ENCODE peak calls at places on chromosome 19, in seven cellular contexts. One of them, this sample, is unnamed.

GRCh38 chr19:11168568-11168967 is 13.0 kb upstream of the SPC24 start:
- DNase-seq in IMR-90: peak
- DNase-seq in H1: no peak
- DNase-seq in neuronal stem cell: no peak
- DNase-seq in H9: no peak
- DNase-seq in mesenchymal stem cell: peak
- DNase-seq in trophoblast cell: peak
- DNase-seq in this sample: no peak

GRCh38 chr19:16860118-16860517 is 28.7 kb upstream of the F2RL3 start:
- DNase-seq in mesenchymal stem cell: no peak
- DNase-seq in H1: no peak
- DNase-seq in trophoblast cell: no peak
- DNase-seq in IMR-90: no peak
- DNase-seq in H9: no peak
- DNase-seq in neuronal stem cell: no peak
- DNase-seq in this sample: no peak

GRCh38 chr19:43784981-43785808 is 4.4 kb upstream of the KCNN4 start:
- DNase-seq in neuronal stem cell: peak
- DNase-seq in trophoblast cell: peak
- DNase-seq in IMR-90: peak
- DNase-seq in H1: no peak
- DNase-seq in H9: peak
- DNase-seq in mesenchymal stem cell: peak
- DNase-seq in this sample: peak

GRCh38 chr19:16118489-16119033 is 6.9 kb downstream of the RAB8A start:
- DNase-seq in mesenchymal stem cell: no peak
- DNase-seq in neuronal stem cell: no peak
- DNase-seq in H1: no peak
- DNase-seq in IMR-90: no peak
- DNase-seq in trophoblast cell: peak
- DNase-seq in H9: no peak
- DNase-seq in this sample: no peak

GRCh38 chr19:46860846-46861690 is at the start of gene ARHGAP35:
- DNase-seq in trophoblast cell: no peak
- DNase-seq in neuronal stem cell: no peak
- DNase-seq in mesenchymal stem cell: no peak
- DNase-seq in IMR-90: no peak
- DNase-seq in H1: no peak
- DNase-seq in H9: peak
- DNase-seq in this sample: no peak

GRCh38 chr19:27909861-27910260 is 1303.1 kb downstream of the UQCRFS1 start:
- DNase-seq in H1: no peak
- DNase-seq in neuronal stem cell: no peak
- DNase-seq in H9: no peak
- DNase-seq in trophoblast cell: no peak
- DNase-seq in IMR-90: no peak
- DNase-seq in mesenchymal stem cell: no peak
- DNase-seq in this sample: no peak

GRCh38 chr19:10899171-10899653 is 27.9 kb downstream of the CARM1 start:
- DNase-seq in neuronal stem cell: no peak
- DNase-seq in H1: no peak
- DNase-seq in trophoblast cell: no peak
- DNase-seq in IMR-90: no peak
- DNase-seq in H9: no peak
- DNase-seq in mesenchymal stem cell: no peak
- DNase-seq in this sample: no peak

GRCh38 chr19:27776020-27776419 is 1436.9 kb downstream of the UQCRFS1 start:
- DNase-seq in mesenchymal stem cell: peak
- DNase-seq in H1: no peak
- DNase-seq in IMR-90: peak
- DNase-seq in trophoblast cell: no peak
- DNase-seq in neuronal stem cell: no peak
- DNase-seq in H9: peak
- DNase-seq in this sample: peak

GRCh38 chr19:7789447-7789846 is 26.4 kb downstream of the CLEC4M start:
- DNase-seq in IMR-90: no peak
- DNase-seq in H9: peak
- DNase-seq in trophoblast cell: no peak
- DNase-seq in mesenchymal stem cell: no peak
- DNase-seq in H1: no peak
- DNase-seq in neuronal stem cell: no peak
- DNase-seq in this sample: peak

GRCh38 chr19:38003427-38004099 is 96.6 kb downstream of the SIPA1L3 start:
- DNase-seq in IMR-90: peak
- DNase-seq in H1: no peak
- DNase-seq in neuronal stem cell: peak
- DNase-seq in H9: peak
- DNase-seq in trophoblast cell: no peak
- DNase-seq in mesenchymal stem cell: peak
- DNase-seq in this sample: peak

GRCh38 chr19:30686252-30686762 is 314.1 kb downstream of the ZNF536 start:
- DNase-seq in neuronal stem cell: no peak
- DNase-seq in H1: no peak
- DNase-seq in H9: no peak
- DNase-seq in mesenchymal stem cell: no peak
- DNase-seq in trophoblast cell: no peak
- DNase-seq in IMR-90: no peak
- DNase-seq in this sample: no peak

GRCh38 chr19:45472557-45473365 is 5.0 kb downstream of the FOSB start:
- DNase-seq in IMR-90: no peak
- DNase-seq in mesenchymal stem cell: peak
- DNase-seq in H1: no peak
- DNase-seq in H9: no peak
- DNase-seq in trophoblast cell: peak
- DNase-seq in neuronal stem cell: no peak
- DNase-seq in this sample: peak

GRCh38 chr19:49968279-49968922 is 7.4 kb upstream of the SIGLEC11 start:
- DNase-seq in H9: no peak
- DNase-seq in mesenchymal stem cell: peak
- DNase-seq in IMR-90: no peak
- DNase-seq in H1: no peak
- DNase-seq in neuronal stem cell: no peak
- DNase-seq in trophoblast cell: no peak
- DNase-seq in this sample: no peak

GRCh38 chr19:30046522-30046921 is 104.5 kb downstream of the URI1 start:
- DNase-seq in H1: no peak
- DNase-seq in H9: no peak
- DNase-seq in IMR-90: peak
- DNase-seq in trophoblast cell: no peak
- DNase-seq in neuronal stem cell: no peak
- DNase-seq in mesenchymal stem cell: no peak
- DNase-seq in this sample: peak

GRCh38 chr19:49450405-49450804 is 1.2 kb downstream of the PIH1D1 start:
- DNase-seq in IMR-90: no peak
- DNase-seq in H1: no peak
- DNase-seq in neuronal stem cell: no peak
- DNase-seq in mesenchymal stem cell: no peak
- DNase-seq in H9: no peak
- DNase-seq in trophoblast cell: no peak
- DNase-seq in this sample: no peak

GRCh38 chr19:19388568-19389555 is 16.6 kb upstream of the GATAD2A start:
- DNase-seq in mesenchymal stem cell: no peak
- DNase-seq in neuronal stem cell: no peak
- DNase-seq in trophoblast cell: no peak
- DNase-seq in H9: no peak
- DNase-seq in H1: no peak
- DNase-seq in IMR-90: no peak
- DNase-seq in this sample: peak

GRCh38 chr19:29873024-29873800 is 61.4 kb downstream of the CCNE1 start:
- DNase-seq in trophoblast cell: no peak
- DNase-seq in IMR-90: no peak
- DNase-seq in H9: peak
- DNase-seq in mesenchymal stem cell: peak
- DNase-seq in neuronal stem cell: peak
- DNase-seq in H1: no peak
- DNase-seq in this sample: peak

GRCh38 chr19:48442116-48443035 is 3.4 kb upstream of the GRWD1 start:
- DNase-seq in neuronal stem cell: no peak
- DNase-seq in mesenchymal stem cell: no peak
- DNase-seq in IMR-90: no peak
- DNase-seq in trophoblast cell: no peak
- DNase-seq in H1: no peak
- DNase-seq in H9: peak
- DNase-seq in this sample: no peak
- H2BK5ac ChIP-seq in neuronal stem cell: peak
- H2BK5ac ChIP-seq in mesenchymal stem cell: no peak
- H2BK5ac ChIP-seq in IMR-90: no peak
- H2BK5ac ChIP-seq in trophoblast cell: no peak
- H2BK5ac ChIP-seq in H1: no peak
- H2BK5ac ChIP-seq in H9: no peak
- H2BK5ac ChIP-seq in this sample: no peak

GRCh38 chr19:5554828-5555227 is 12.9 kb downstream of the TINCR start:
- DNase-seq in IMR-90: no peak
- DNase-seq in trophoblast cell: no peak
- DNase-seq in neuronal stem cell: no peak
- DNase-seq in H1: no peak
- DNase-seq in H9: no peak
- DNase-seq in mesenchymal stem cell: no peak
- DNase-seq in this sample: no peak

GRCh38 chr19:5560156-5560555 is 7.6 kb downstream of the TINCR start:
- DNase-seq in H1: no peak
- DNase-seq in neuronal stem cell: no peak
- DNase-seq in trophoblast cell: no peak
- DNase-seq in mesenchymal stem cell: no peak
- DNase-seq in H9: no peak
- DNase-seq in IMR-90: no peak
- DNase-seq in this sample: no peak

GRCh38 chr19:5558101-5558621 is 9.6 kb downstream of the TINCR start:
- DNase-seq in neuronal stem cell: no peak
- DNase-seq in H9: no peak
- DNase-seq in trophoblast cell: peak
- DNase-seq in mesenchymal stem cell: no peak
- DNase-seq in IMR-90: no peak
- DNase-seq in H1: no peak
- DNase-seq in this sample: no peak

GRCh38 chr19:5559804-5560133 is 8.0 kb downstream of the TINCR start:
- DNase-seq in mesenchymal stem cell: no peak
- DNase-seq in H9: no peak
- DNase-seq in neuronal stem cell: no peak
- DNase-seq in trophoblast cell: no peak
- DNase-seq in IMR-90: no peak
- DNase-seq in H1: no peak
- DNase-seq in this sample: no peak

GRCh38 chr19:5557691-5558090 is 10.1 kb downstream of the TINCR start:
- DNase-seq in trophoblast cell: no peak
- DNase-seq in neuronal stem cell: no peak
- DNase-seq in IMR-90: no peak
- DNase-seq in mesenchymal stem cell: no peak
- DNase-seq in H9: no peak
- DNase-seq in H1: no peak
- DNase-seq in this sample: no peak
- H3K18ac ChIP-seq in trophoblast cell: no peak
- H3K18ac ChIP-seq in neuronal stem cell: peak
- H3K18ac ChIP-seq in IMR-90: no peak
- H3K18ac ChIP-seq in mesenchymal stem cell: no peak
- H3K18ac ChIP-seq in H9: no peak
- H3K18ac ChIP-seq in H1: no peak
- H3K18ac ChIP-seq in this sample: no peak

GRCh38 chr19:3287814-3288213 is 63.4 kb downstream of the CELF5 start:
- DNase-seq in H1: no peak
- DNase-seq in neuronal stem cell: no peak
- DNase-seq in mesenchymal stem cell: no peak
- DNase-seq in trophoblast cell: no peak
- DNase-seq in IMR-90: no peak
- DNase-seq in H9: no peak
- DNase-seq in this sample: no peak
- H2BK5ac ChIP-seq in H1: no peak
- H2BK5ac ChIP-seq in neuronal stem cell: no peak
- H2BK5ac ChIP-seq in mesenchymal stem cell: no peak
- H2BK5ac ChIP-seq in trophoblast cell: no peak
- H2BK5ac ChIP-seq in IMR-90: no peak
- H2BK5ac ChIP-seq in H9: no peak
- H2BK5ac ChIP-seq in this sample: no peak

GRCh38 chr19:34386645-34387445 is 17.4 kb upstream of the PDCD2L start:
- DNase-seq in trophoblast cell: peak
- DNase-seq in IMR-90: no peak
- DNase-seq in H1: no peak
- DNase-seq in neuronal stem cell: no peak
- DNase-seq in H9: no peak
- DNase-seq in mesenchymal stem cell: no peak
- DNase-seq in this sample: no peak
- H3K18ac ChIP-seq in trophoblast cell: no peak
- H3K18ac ChIP-seq in IMR-90: no peak
- H3K18ac ChIP-seq in H1: no peak
- H3K18ac ChIP-seq in neuronal stem cell: no peak
- H3K18ac ChIP-seq in H9: no peak
- H3K18ac ChIP-seq in mesenchymal stem cell: no peak
- H3K18ac ChIP-seq in this sample: no peak

This sample was measured in mesendoderm.